ENCODE peak calls at places on chromosomes 3 and 15, in nine cellular contexts. I is adrenal gland, U is cardiac muscle cell, G is HepG2, L is left ventricle myocardium inferior, Q is fibroblast of lung, C is testis, V is A549, M is neural progenitor cell. F is an unnamed sample. For H3K4me1, the result is how much of the 10 kb centered on the place peaks cover.

GRCh38 chr3:127408684-127409420 is 121.0 kb upstream of the PRR20G start:
- DNase-seq in I (no peak), U (no peak), G (no peak), L (no peak), Q (no peak), C (no peak), V (no peak), M (peak), F (no peak)

GRCh38 chr3:30097022-30097650 is 509.3 kb upstream of the TGFBR2 start:
- DNase-seq in I (no peak), U (no peak), G (no peak), L (no peak), Q (no peak), C (no peak), V (no peak), M (no peak), F (no peak)

GRCh38 chr3:31010491-31010890 is 116.0 kb upstream of the GADL1 start:
- DNase-seq in I (no peak), U (peak), G (no peak), L (no peak), Q (peak), C (no peak), V (no peak), M (no peak), F (no peak)

GRCh38 chr3:103791786-103792515 is 1357.1 kb downstream of the ZPLD1 start:
- DNase-seq in I (no peak), U (no peak), G (no peak), L (no peak), Q (no peak), C (no peak), V (no peak), M (no peak), F (no peak)

GRCh38 chr3:129005526-129006303 is 4.6 kb downstream of the EFCC1 start:
- DNase-seq in I (no peak), U (peak), G (peak), L (peak), Q (peak), C (peak), V (no peak), M (no peak), F (peak)

GRCh38 chr3:45781271-45781670 is 15.1 kb downstream of the SLC6A20 start:
- DNase-seq in I (no peak), U (no peak), G (no peak), L (no peak), Q (no peak), C (no peak), V (no peak), M (no peak), F (no peak)

GRCh38 chr3:129777806-129778205 is 115.7 kb downstream of the TMCC1 start:
- DNase-seq in I (no peak), U (peak), G (no peak), L (no peak), Q (no peak), C (peak), V (no peak), M (no peak), F (no peak)

GRCh38 chr15:79724312-79724711 is 172.5 kb downstream of the MTHFS start:
- DNase-seq in I (no peak), U (peak), G (no peak), L (no peak), Q (peak), C (no peak), V (no peak), M (no peak), F (no peak)

GRCh38 chr3:16336876-16337275 is 71.9 kb downstream of the OXNAD1 start:
- DNase-seq in I (no peak), U (no peak), G (no peak), L (no peak), Q (no peak), C (no peak), V (no peak), M (no peak), F (no peak)

GRCh38 chr3:171317133-171317532 is 143.1 kb downstream of the TNIK start:
- DNase-seq in I (no peak), U (peak), G (no peak), L (peak), Q (no peak), C (peak), V (no peak), M (no peak), F (no peak)

GRCh38 chr3:15271785-15272381 is 60.5 kb downstream of the SH3BP5 start:
- DNase-seq in I (peak), U (no peak), G (no peak), L (peak), Q (no peak), C (peak), V (no peak), M (no peak), F (peak)

GRCh38 chr3:66795365-66795764 is 202.7 kb upstream of the KBTBD8 start:
- DNase-seq in I (no peak), U (no peak), G (no peak), L (no peak), Q (peak), C (no peak), V (no peak), M (no peak), F (no peak)

GRCh38 chr15:45162771-45163507 is 24.8 kb downstream of the SHF start:
- DNase-seq in I (peak), U (peak), G (peak), L (peak), Q (peak), C (peak), V (peak), M (peak), F (peak)
- TF ChIP-seq CTCF in I (peak), U (peak), G (peak), L (peak), Q (peak), C (peak), V (peak), M (peak), F (peak)

GRCh38 chr3:56885879-56886647 is 84.3 kb upstream of the ARHGEF3 start:
- DNase-seq in I (no peak), U (no peak), G (no peak), L (no peak), Q (peak), C (no peak), V (no peak), M (no peak), F (no peak)
- H3K4me1 ChIP-seq in I (under half), U (under half), G (under half), L (under half), Q (under half), C (under half), V (under half), M (under half), F (under half)

DNA sequence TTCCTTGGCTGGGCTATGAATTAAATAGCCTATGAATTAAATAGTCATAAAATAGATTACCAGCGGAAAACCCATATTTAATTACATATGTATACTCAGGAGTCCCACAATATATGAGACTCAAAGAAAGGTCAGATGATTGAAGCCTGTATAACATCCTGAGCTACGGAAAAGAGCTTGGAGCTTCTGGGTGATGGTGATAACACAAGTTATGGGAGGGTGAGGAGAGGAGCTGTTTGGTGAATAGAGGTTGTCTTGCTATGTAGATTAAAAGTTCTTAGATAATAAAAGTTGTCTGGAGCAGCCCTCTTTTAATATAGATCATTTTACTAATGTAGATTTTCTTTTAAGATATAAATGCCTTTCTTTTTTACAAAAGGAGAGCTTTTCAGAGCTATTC is 1.8 kb downstream of the PML start:
- DNase-seq in I (no peak), U (no peak), G (no peak), L (no peak), Q (no peak), C (no peak), V (no peak), M (no peak), F (no peak)
- H3K27ac ChIP-seq in I (peak), U (no peak), G (no peak), L (peak), Q (peak), C (peak), V (no peak), M (no peak), F (peak)

GRCh38 chr15:76961277-76962010 is 29.9 kb downstream of the RCN2 start:
- DNase-seq in I (no peak), U (peak), G (no peak), L (no peak), Q (no peak), C (no peak), V (no peak), M (no peak), F (no peak)
- TF ChIP-seq CTCF in I (no peak), U (peak), G (no peak), L (peak), Q (no peak), C (no peak), V (no peak), M (no peak), F (no peak)

GRCh38 chr3:150748648-150749047 is 14.3 kb downstream of the SIAH2 start:
- DNase-seq in I (no peak), U (no peak), G (no peak), L (no peak), Q (no peak), C (no peak), V (no peak), M (no peak), F (no peak)

GRCh38 chr3:150749218-150749617 is 13.8 kb downstream of the SIAH2 start:
- DNase-seq in I (peak), U (no peak), G (no peak), L (no peak), Q (no peak), C (peak), V (no peak), M (no peak), F (no peak)

GRCh38 chr3:150747909-150748568 is 14.9 kb downstream of the SIAH2 start:
- DNase-seq in I (peak), U (no peak), G (no peak), L (no peak), Q (no peak), C (peak), V (no peak), M (no peak), F (no peak)

GRCh38 chr3:150745832-150746231 is 17.1 kb downstream of the SIAH2 start:
- DNase-seq in I (no peak), U (no peak), G (no peak), L (no peak), Q (no peak), C (peak), V (no peak), M (no peak), F (no peak)

GRCh38 chr3:150746791-150747590 is 16.0 kb downstream of the SIAH2 start:
- DNase-seq in I (no peak), U (no peak), G (no peak), L (no peak), Q (no peak), C (peak), V (no peak), M (no peak), F (no peak)
- H3K4me1 ChIP-seq in I (half or more), U (under half), G (half or more), L (half or more), Q (under half), C (under half), V (under half), M (under half), F (half or more)

GRCh38 chr3:157452097-157452496 is 15.4 kb downstream of the PTX3 start:
- DNase-seq in I (no peak), U (no peak), G (no peak), L (no peak), Q (no peak), C (no peak), V (no peak), M (no peak), F (no peak)
- H3K27ac ChIP-seq in I (no peak), U (no peak), G (no peak), L (no peak), Q (no peak), C (no peak), V (no peak), M (no peak), F (no peak)

GRCh38 chr15:93608643-93609148 is 519.7 kb upstream of the RGMA start:
- DNase-seq in I (no peak), U (no peak), G (no peak), L (no peak), Q (no peak), C (no peak), V (no peak), M (no peak), F (no peak)

GRCh38 chr15:93603550-93603949 is 514.5 kb upstream of the RGMA start:
- DNase-seq in I (no peak), U (no peak), G (no peak), L (no peak), Q (no peak), C (no peak), V (no peak), M (no peak), F (no peak)
- TF ChIP-seq CTCF in I (no peak), U (no peak), G (no peak), L (no peak), Q (no peak), C (no peak), V (no peak), M (no peak), F (no peak)

GRCh38 chr3:71461749-71462483 is 121.6 kb downstream of the FOXP1 start:
- DNase-seq in I (no peak), U (no peak), G (no peak), L (no peak), Q (no peak), C (no peak), V (no peak), M (no peak), F (no peak)

GRCh38 chr3:71456826-71457225 is 126.7 kb downstream of the FOXP1 start:
- DNase-seq in I (no peak), U (no peak), G (no peak), L (no peak), Q (no peak), C (no peak), V (no peak), M (no peak), F (no peak)

GRCh38 chr3:71456155-71456554 is 127.4 kb downstream of the FOXP1 start:
- DNase-seq in I (no peak), U (peak), G (no peak), L (no peak), Q (peak), C (no peak), V (no peak), M (no peak), F (no peak)

GRCh38 chr3:71461098-71461497 is 122.4 kb downstream of the FOXP1 start:
- DNase-seq in I (no peak), U (no peak), G (no peak), L (no peak), Q (no peak), C (no peak), V (no peak), M (no peak), F (no peak)

GRCh38 chr3:71458895-71459294 is 124.6 kb downstream of the FOXP1 start:
- DNase-seq in I (no peak), U (no peak), G (no peak), L (no peak), Q (no peak), C (no peak), V (no peak), M (no peak), F (no peak)
- H3K4me1 ChIP-seq in I (under half), U (under half), G (under half), L (under half), Q (under half), C (under half), V (under half), M (under half), F (under half)

F was measured in lower lobe of right lung.